ENCODE peak calls at places on chromosomes 7 and 10, in nine cellular contexts. H, V, X, S, D, P, I, L and T are unnamed samples.

GRCh38 chr10:103968441-103969391 is 1.8 kb downstream of the SLK start:
- DNase-seq in H (no peak), V (no peak), X (no peak), S (no peak), D (no peak), P (no peak), I (no peak), L (peak; percentile 24), T (no peak)

GRCh38 chr10:103727546-103727963 is 127.8 kb downstream of the SH3PXD2A start:
- DNase-seq in H (no peak), V (no peak), X (no peak), S (no peak), D (no peak), P (no peak), I (no peak), L (no peak), T (no peak)

GRCh38 chr7:27225005-27225934 is 17.3 kb upstream of the EVX1 start:
- DNase-seq in H (no peak), V (peak; percentile 45), X (no peak), S (no peak), D (peak; percentile 58), P (no peak), I (no peak), L (no peak), T (no peak)

GRCh38 chr7:9939171-9939570 is 1034.5 kb upstream of the PHF14 start:
- DNase-seq in H (no peak), V (no peak), X (no peak), S (no peak), D (no peak), P (no peak), I (no peak), L (no peak), T (no peak)

GRCh38 chr7:100157069-100157333 is 1.5 kb downstream of the TRAPPC14 start:
- DNase-seq in H (no peak), V (no peak), X (no peak), S (no peak), D (no peak), P (no peak), I (peak; percentile 74), L (no peak), T (no peak)

GRCh38 chr7:14048889-14049288 is 59.4 kb upstream of the ETV1 start:
- DNase-seq in H (no peak), V (no peak), X (no peak), S (no peak), D (no peak), P (no peak), I (no peak), L (no peak), T (no peak)

GRCh38 chr7:112306903-112307302 is 100.4 kb downstream of the ZNF277 start:
- DNase-seq in H (no peak), V (no peak), X (no peak), S (no peak), D (no peak), P (no peak), I (no peak), L (no peak), T (no peak)

GRCh38 chr10:46018453-46019169 is 11.8 kb downstream of the NCOA4 start:
- DNase-seq in H (no peak), V (no peak), X (no peak), S (peak; percentile 26), D (no peak), P (no peak), I (no peak), L (peak; percentile 43), T (no peak)

GRCh38 chr7:98369726-98370125 is 31.2 kb downstream of the BAIAP2L1 start:
- DNase-seq in H (no peak), V (no peak), X (no peak), S (no peak), D (no peak), P (no peak), I (peak; percentile 20), L (no peak), T (no peak)

GRCh38 chr10:104680467-104681401 is 39.6 kb downstream of the SORCS3 start:
- DNase-seq in H (no peak), V (peak; percentile 13), X (peak; percentile 79), S (no peak), D (peak; percentile 61), P (no peak), I (no peak), L (no peak), T (no peak)

GRCh38 chr10:101301111-101301731 is 52.7 kb upstream of the BTRC start:
- DNase-seq in H (no peak), V (peak; percentile 57), X (peak; percentile 52), S (peak; percentile 13), D (peak; percentile 80), P (peak; percentile 61), I (no peak), L (peak; percentile 44), T (no peak)

GRCh38 chr10:21677551-21677950 is 143.5 kb downstream of the MLLT10 start:
- DNase-seq in H (no peak), V (no peak), X (no peak), S (no peak), D (no peak), P (no peak), I (no peak), L (no peak), T (no peak)

GRCh38 chr10:13262433-13262832 is 28.3 kb upstream of the UCMA start:
- DNase-seq in H (no peak), V (no peak), X (no peak), S (no peak), D (no peak), P (no peak), I (no peak), L (no peak), T (no peak)

GRCh38 chr10:34557173-34557572 is 257.9 kb downstream of the PARD3 start:
- DNase-seq in H (no peak), V (no peak), X (no peak), S (no peak), D (no peak), P (no peak), I (no peak), L (no peak), T (no peak)

GRCh38 chr10:133247681-133248333 is 10.2 kb downstream of the VENTX start:
- DNase-seq in H (no peak), V (no peak), X (no peak), S (no peak), D (no peak), P (no peak), I (no peak), L (no peak), T (no peak)

GRCh38 chr10:133248334-133248715 is 10.7 kb downstream of the VENTX start:
- DNase-seq in H (no peak), V (no peak), X (no peak), S (no peak), D (no peak), P (no peak), I (no peak), L (no peak), T (no peak)

GRCh38 chr10:133251388-133252222 is 13.9 kb downstream of the VENTX start:
- DNase-seq in H (no peak), V (no peak), X (no peak), S (no peak), D (no peak), P (no peak), I (no peak), L (no peak), T (no peak)

GRCh38 chr10:133249975-133250754 is 12.5 kb downstream of the VENTX start:
- DNase-seq in H (no peak), V (no peak), X (no peak), S (no peak), D (no peak), P (no peak), I (no peak), L (no peak), T (no peak)

GRCh38 chr10:133249094-133249780 is 11.6 kb downstream of the VENTX start:
- DNase-seq in H (no peak), V (no peak), X (no peak), S (no peak), D (no peak), P (no peak), I (no peak), L (no peak), T (no peak)
- TF ChIP-seq CTCF in H (no peak), V (no peak), X (no peak), S (no peak), D (no peak), P (no peak), I (no peak), L (no peak), T (no peak)

GRCh38 chr7:45892407-45893035 is 4.2 kb downstream of the IGFBP1 start:
- DNase-seq in H (no peak), V (no peak), X (no peak), S (no peak), D (no peak), P (no peak), I (no peak), L (no peak), T (no peak)

GRCh38 chr7:45893374-45893995 is 5.2 kb downstream of the IGFBP1 start:
- DNase-seq in H (no peak), V (no peak), X (no peak), S (no peak), D (no peak), P (no peak), I (no peak), L (no peak), T (no peak)

GRCh38 chr7:45890125-45890901 is 2.0 kb downstream of the IGFBP1 start:
- DNase-seq in H (no peak), V (no peak), X (no peak), S (no peak), D (no peak), P (no peak), I (no peak), L (no peak), T (no peak)

GRCh38 chr7:45890902-45891461 is 2.7 kb downstream of the IGFBP1 start:
- DNase-seq in H (no peak), V (no peak), X (peak; percentile 57), S (peak; percentile 60), D (no peak), P (no peak), I (no peak), L (peak; percentile 53), T (no peak)

GRCh38 chr7:45891462-45892402 is 3.4 kb downstream of the IGFBP1 start:
- DNase-seq in H (no peak), V (no peak), X (no peak), S (no peak), D (no peak), P (no peak), I (no peak), L (no peak), T (no peak)
- TF ChIP-seq CTCF in H (no peak), V (no peak), X (no peak), S (no peak), D (no peak), P (peak; percentile 8), I (no peak), L (no peak), T (peak; percentile 32)

GRCh38 chr10:113027574-113028392 is 77.7 kb downstream of the TCF7L2 start:
- DNase-seq in H (no peak), V (no peak), X (no peak), S (no peak), D (no peak), P (no peak), I (no peak), L (no peak), T (no peak)
- TF ChIP-seq CTCF in H (no peak), V (no peak), X (no peak), S (peak; percentile 4), D (no peak), P (no peak), I (no peak), L (no peak), T (peak; percentile 21)

GRCh38 chr7:12640299-12641096 is 46.9 kb upstream of the ARL4A start:
- DNase-seq in H (no peak), V (no peak), X (no peak), S (no peak), D (no peak), P (no peak), I (no peak), L (no peak), T (no peak)
- TF ChIP-seq CTCF in H (no peak), V (no peak), X (no peak), S (no peak), D (no peak), P (no peak), I (no peak), L (no peak), T (no peak)